ENCODE peak calls at places on chromosome 12, in five cellular contexts. One of them, this sample, is unnamed.

GRCh38 chr12:112482734-112483133 is 64.0 kb downstream of the PTPN11 start:
- DNase-seq in lower leg skin: no peak
- DNase-seq in upper lobe of right lung: no peak
- DNase-seq in keratinocyte: no peak
- DNase-seq in GM06990: no peak
- DNase-seq in this sample: no peak

GRCh38 chr12:51525518-51525917 is 65.5 kb upstream of the SCN8A start:
- DNase-seq in lower leg skin: peak
- DNase-seq in upper lobe of right lung: no peak
- DNase-seq in keratinocyte: no peak
- DNase-seq in GM06990: no peak
- DNase-seq in this sample: no peak

GRCh38 chr12:123398177-123398916 is 14.4 kb downstream of the KMT5A start:
- DNase-seq in lower leg skin: no peak
- DNase-seq in upper lobe of right lung: no peak
- DNase-seq in keratinocyte: no peak
- DNase-seq in GM06990: no peak
- DNase-seq in this sample: no peak

GRCh38 chr12:70242695-70243509 is at the start of gene CNOT2:
- DNase-seq in lower leg skin: peak
- DNase-seq in upper lobe of right lung: peak
- DNase-seq in keratinocyte: no peak
- DNase-seq in GM06990: peak
- DNase-seq in this sample: peak

GRCh38 chr12:106386836-106387555 is 29.4 kb downstream of the POLR3B start:
- DNase-seq in lower leg skin: no peak
- DNase-seq in upper lobe of right lung: no peak
- DNase-seq in keratinocyte: peak
- DNase-seq in GM06990: no peak
- DNase-seq in this sample: no peak

GRCh38 chr12:8956073-8956472 is 6.6 kb upstream of the M6PR start:
- DNase-seq in lower leg skin: no peak
- DNase-seq in upper lobe of right lung: no peak
- DNase-seq in keratinocyte: no peak
- DNase-seq in GM06990: no peak
- DNase-seq in this sample: no peak

GRCh38 chr12:68591716-68592437 is 18.8 kb upstream of the RAP1B start:
- DNase-seq in lower leg skin: no peak
- DNase-seq in upper lobe of right lung: no peak
- DNase-seq in keratinocyte: no peak
- DNase-seq in GM06990: no peak
- DNase-seq in this sample: peak

GRCh38 chr12:117363953-117364486 is 2.6 kb upstream of the NOS1 start:
- DNase-seq in lower leg skin: no peak
- DNase-seq in upper lobe of right lung: no peak
- DNase-seq in keratinocyte: no peak
- DNase-seq in GM06990: no peak
- DNase-seq in this sample: no peak

GRCh38 chr12:6334940-6335450 is 6.9 kb downstream of the TNFRSF1A start:
- DNase-seq in lower leg skin: no peak
- DNase-seq in upper lobe of right lung: no peak
- DNase-seq in keratinocyte: no peak
- DNase-seq in GM06990: no peak
- DNase-seq in this sample: no peak

GRCh38 chr12:6333566-6333965 is 8.3 kb downstream of the TNFRSF1A start:
- DNase-seq in lower leg skin: no peak
- DNase-seq in upper lobe of right lung: no peak
- DNase-seq in keratinocyte: no peak
- DNase-seq in GM06990: no peak
- DNase-seq in this sample: no peak

GRCh38 chr12:6335451-6336078 is 6.3 kb downstream of the TNFRSF1A start:
- DNase-seq in lower leg skin: peak
- DNase-seq in upper lobe of right lung: peak
- DNase-seq in keratinocyte: no peak
- DNase-seq in GM06990: peak
- DNase-seq in this sample: peak

GRCh38 chr12:6333029-6333428 is 8.8 kb downstream of the TNFRSF1A start:
- DNase-seq in lower leg skin: no peak
- DNase-seq in upper lobe of right lung: no peak
- DNase-seq in keratinocyte: no peak
- DNase-seq in GM06990: no peak
- DNase-seq in this sample: no peak

GRCh38 chr12:6334359-6334758 is 7.5 kb downstream of the TNFRSF1A start:
- DNase-seq in lower leg skin: no peak
- DNase-seq in upper lobe of right lung: no peak
- DNase-seq in keratinocyte: no peak
- DNase-seq in GM06990: no peak
- DNase-seq in this sample: no peak
- H3K4me3 ChIP-seq in lower leg skin: no peak
- H3K4me3 ChIP-seq in upper lobe of right lung: no peak
- H3K4me3 ChIP-seq in keratinocyte: no peak
- H3K4me3 ChIP-seq in GM06990: no peak
- H3K4me3 ChIP-seq in this sample: no peak

GRCh38 chr12:15982471-15982870 is 71.3 kb downstream of the DERA start:
- DNase-seq in lower leg skin: no peak
- DNase-seq in upper lobe of right lung: no peak
- DNase-seq in keratinocyte: no peak
- DNase-seq in GM06990: no peak
- DNase-seq in this sample: no peak
- TF ChIP-seq CTCF in lower leg skin: no peak
- TF ChIP-seq CTCF in upper lobe of right lung: peak
- TF ChIP-seq CTCF in keratinocyte: peak
- TF ChIP-seq CTCF in GM06990: no peak
- TF ChIP-seq CTCF in this sample: no peak

GRCh38 chr12:49189731-49190314 is 943 bp upstream of the TUBA1A start:
- DNase-seq in lower leg skin: peak
- DNase-seq in upper lobe of right lung: no peak
- DNase-seq in keratinocyte: no peak
- DNase-seq in GM06990: no peak
- DNase-seq in this sample: no peak
- H3K4me3 ChIP-seq in lower leg skin: no peak
- H3K4me3 ChIP-seq in upper lobe of right lung: peak
- H3K4me3 ChIP-seq in keratinocyte: no peak
- H3K4me3 ChIP-seq in GM06990: peak
- H3K4me3 ChIP-seq in this sample: peak

GRCh38 chr12:90575995-90576394 is 379.0 kb downstream of the CCER1 start:
- DNase-seq in lower leg skin: no peak
- DNase-seq in upper lobe of right lung: no peak
- DNase-seq in keratinocyte: no peak
- DNase-seq in GM06990: no peak
- DNase-seq in this sample: no peak
- TF ChIP-seq CTCF in lower leg skin: no peak
- TF ChIP-seq CTCF in upper lobe of right lung: no peak
- TF ChIP-seq CTCF in keratinocyte: no peak
- TF ChIP-seq CTCF in GM06990: no peak
- TF ChIP-seq CTCF in this sample: no peak

DNA sequence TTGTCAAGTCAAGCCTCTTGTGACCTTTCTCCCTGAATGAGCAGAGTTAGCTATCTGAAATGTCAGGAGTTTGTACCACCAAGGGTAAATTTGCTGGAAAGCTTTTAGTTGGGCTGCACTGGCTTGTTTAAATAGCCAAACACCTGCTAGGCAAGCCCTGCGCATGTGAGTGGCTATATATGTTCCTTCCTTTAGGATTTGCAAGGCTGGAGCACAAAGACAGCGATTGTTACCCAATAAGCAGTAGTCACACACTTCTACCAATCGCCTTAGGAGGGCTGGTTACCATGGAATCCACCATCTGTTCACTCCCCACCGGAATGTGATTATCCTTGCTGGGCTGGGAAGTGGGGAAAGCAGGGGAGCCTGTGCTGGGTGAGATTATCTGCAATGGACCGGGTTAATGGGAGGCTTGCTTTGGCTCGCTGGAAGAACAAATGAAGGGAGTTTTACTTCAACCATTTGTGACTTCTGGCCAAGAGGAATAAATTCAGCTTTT is 102.5 kb downstream of the FGD4 start:
- DNase-seq in lower leg skin: no peak
- DNase-seq in upper lobe of right lung: no peak
- DNase-seq in keratinocyte: no peak
- DNase-seq in GM06990: no peak
- DNase-seq in this sample: no peak
- H3K4me3 ChIP-seq in lower leg skin: no peak
- H3K4me3 ChIP-seq in upper lobe of right lung: peak
- H3K4me3 ChIP-seq in keratinocyte: no peak
- H3K4me3 ChIP-seq in GM06990: no peak
- H3K4me3 ChIP-seq in this sample: no peak

GRCh38 chr12:124570810-124571209 is 3.4 kb upstream of the NCOR2 start:
- DNase-seq in lower leg skin: no peak
- DNase-seq in upper lobe of right lung: no peak
- DNase-seq in keratinocyte: no peak
- DNase-seq in GM06990: no peak
- DNase-seq in this sample: no peak

GRCh38 chr12:124567035-124567672 is at the start of gene NCOR2:
- DNase-seq in lower leg skin: no peak
- DNase-seq in upper lobe of right lung: peak
- DNase-seq in keratinocyte: no peak
- DNase-seq in GM06990: peak
- DNase-seq in this sample: peak

GRCh38 chr12:124567673-124568373 is 411 bp upstream of the NCOR2 start:
- DNase-seq in lower leg skin: peak
- DNase-seq in upper lobe of right lung: peak
- DNase-seq in keratinocyte: no peak
- DNase-seq in GM06990: peak
- DNase-seq in this sample: peak

GRCh38 chr12:124569375-124570148 is 2.1 kb upstream of the NCOR2 start:
- DNase-seq in lower leg skin: no peak
- DNase-seq in upper lobe of right lung: no peak
- DNase-seq in keratinocyte: no peak
- DNase-seq in GM06990: no peak
- DNase-seq in this sample: no peak

GRCh38 chr12:124568431-124569374 is 1.3 kb upstream of the NCOR2 start:
- DNase-seq in lower leg skin: peak
- DNase-seq in upper lobe of right lung: peak
- DNase-seq in keratinocyte: no peak
- DNase-seq in GM06990: peak
- DNase-seq in this sample: peak
- TF ChIP-seq CTCF in lower leg skin: no peak
- TF ChIP-seq CTCF in upper lobe of right lung: peak
- TF ChIP-seq CTCF in keratinocyte: peak
- TF ChIP-seq CTCF in GM06990: peak
- TF ChIP-seq CTCF in this sample: no peak

DNA sequence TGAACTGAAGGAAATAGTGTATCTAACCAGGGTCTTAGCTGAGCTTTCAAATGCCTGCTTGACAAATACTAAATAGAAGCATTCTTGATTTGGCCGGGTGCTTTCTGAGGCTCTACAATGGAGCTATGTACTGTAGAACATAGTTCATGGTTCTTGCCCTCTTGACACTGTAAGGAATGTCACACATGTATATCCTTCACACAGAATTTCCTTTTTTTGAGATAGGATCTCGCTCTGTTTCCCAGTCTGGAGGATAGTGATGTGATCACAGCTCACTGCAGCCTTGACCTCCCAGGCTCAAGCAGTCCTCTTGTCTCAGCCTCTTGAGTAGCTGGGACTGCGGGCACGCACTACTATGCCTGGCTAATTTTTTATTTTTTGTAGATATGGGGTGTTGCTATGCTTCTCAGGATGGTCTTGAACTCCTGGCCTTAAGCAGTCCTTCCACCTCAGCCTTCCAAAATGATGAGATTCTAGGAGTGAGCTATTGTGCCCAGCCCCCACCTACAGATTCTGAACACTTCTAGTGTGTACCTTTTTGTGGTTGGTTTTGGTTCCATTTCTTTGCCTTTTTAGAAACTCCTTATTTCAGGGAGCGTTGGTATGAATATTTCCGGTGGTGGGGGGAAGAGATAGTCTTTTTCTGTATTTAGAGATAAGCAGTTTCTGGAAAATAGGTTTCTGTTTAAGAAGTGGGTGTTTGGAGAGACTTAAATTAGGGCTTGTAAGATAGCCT is 4.2 kb downstream of the MLXIP start:
- DNase-seq in lower leg skin: no peak
- DNase-seq in upper lobe of right lung: peak
- DNase-seq in keratinocyte: no peak
- DNase-seq in GM06990: no peak
- DNase-seq in this sample: peak
- H3K4me3 ChIP-seq in lower leg skin: no peak
- H3K4me3 ChIP-seq in upper lobe of right lung: peak
- H3K4me3 ChIP-seq in keratinocyte: no peak
- H3K4me3 ChIP-seq in GM06990: no peak
- H3K4me3 ChIP-seq in this sample: no peak

This sample was measured in GM12865.